ENCODE peak calls at places on chromosome 9, in four cellular contexts. G is left lung; V is keratinocyte; W is effector memory CD4-positive, alpha-beta T cell. R is an unnamed sample.
A peak's percentile ranks its signal among the peaks of the same experiment; 100 is the strongest.

GRCh38 chr9:15308511-15308910 is 1.5 kb upstream of the TTC39B start:
- DNase-seq in G (no peak), V (peak; percentile 60), W (no peak), R (no peak)

GRCh38 chr9:97710356-97711222 is 13.4 kb upstream of the XPA start:
- DNase-seq in G (no peak), V (no peak), W (peak; percentile 32), R (peak; percentile 21)

GRCh38 chr9:131140550-131140949 is 15.2 kb downstream of the NUP214 start:
- DNase-seq in G (no peak), V (no peak), W (no peak), R (no peak)

GRCh38 chr9:79575560-79575959 is 3.8 kb downstream of the TLE4 start:
- DNase-seq in G (no peak), V (no peak), W (no peak), R (no peak)

GRCh38 chr9:83433841-83434240 is 104.4 kb downstream of the FRMD3 start:
- DNase-seq in G (no peak), V (no peak), W (no peak), R (no peak)

GRCh38 chr9:112884721-112885120 is 6.0 kb downstream of the SLC46A2 start:
- DNase-seq in G (no peak), V (no peak), W (no peak), R (no peak)

GRCh38 chr9:106846847-106847246 is 16.1 kb upstream of the ZNF462 start:
- DNase-seq in G (no peak), V (peak; percentile 65), W (no peak), R (no peak)

GRCh38 chr9:127065592-127065991 is 56.8 kb downstream of the ANGPTL2 start:
- DNase-seq in G (no peak), V (no peak), W (no peak), R (no peak)

GRCh38 chr9:116098476-116098875 is 55.1 kb upstream of the PAPPA start:
- DNase-seq in G (no peak), V (no peak), W (no peak), R (no peak)

GRCh38 chr9:134099123-134099761 is 31.4 kb upstream of the BRD3 start:
- DNase-seq in G (no peak), V (peak; percentile 53), W (peak; percentile 34), R (no peak)

GRCh38 chr9:4662989-4663792 is 1.1 kb downstream of the PLPP6 start:
- DNase-seq in G (no peak), V (no peak), W (no peak), R (no peak)

GRCh38 chr9:97572196-97572891 is 60.8 kb downstream of the TSTD2 start:
- DNase-seq in G (no peak), V (no peak), W (no peak), R (no peak)

GRCh38 chr9:133199648-133200321 is 9.3 kb downstream of the OBP2B start:
- DNase-seq in G (no peak), V (no peak), W (peak; percentile 11), R (peak; percentile 22)

GRCh38 chr9:36503172-36504153 is 69.2 kb upstream of the MELK start:
- DNase-seq in G (no peak), V (no peak), W (no peak), R (no peak)

GRCh38 chr9:125754096-125754495 is 6.9 kb downstream of the PBX3 start:
- DNase-seq in G (no peak), V (no peak), W (no peak), R (no peak)

GRCh38 chr9:99303177-99303576 is 81.1 kb downstream of the SEC61B start:
- DNase-seq in G (no peak), V (no peak), W (no peak), R (no peak)

GRCh38 chr9:106862115-106862945 is 636 bp upstream of the ZNF462 start:
- DNase-seq in G (peak; percentile 72), V (no peak), W (no peak), R (no peak)

GRCh38 chr9:89929721-89930480 is 325.1 kb downstream of the GADD45G start:
- DNase-seq in G (no peak), V (no peak), W (no peak), R (no peak)

GRCh38 chr9:123329329-123329955 is 26.6 kb upstream of the CRB2 start:
- DNase-seq in G (no peak), V (no peak), W (no peak), R (peak; percentile 39)

GRCh38 chr9:227882-228281 is 13.2 kb downstream of the DOCK8 start:
- DNase-seq in G (no peak), V (no peak), W (no peak), R (no peak)

GRCh38 chr9:108972626-108973209 is 38.5 kb downstream of the ABITRAM start:
- DNase-seq in G (no peak), V (no peak), W (no peak), R (no peak)

GRCh38 chr9:124333180-124333579 is 75.4 kb downstream of the NEK6 start:
- DNase-seq in G (no peak), V (no peak), W (no peak), R (no peak)

GRCh38 chr9:134443169-134444039 is 117.1 kb downstream of the RXRA start:
- DNase-seq in G (peak; percentile 97), V (peak; percentile 89), W (peak; percentile 80), R (peak; percentile 84)

GRCh38 chr9:99368341-99369326 is 146.6 kb downstream of the SEC61B start:
- DNase-seq in G (no peak), V (no peak), W (no peak), R (no peak)

GRCh38 chr9:32427111-32427873 is 42.8 kb downstream of the ACO1 start:
- DNase-seq in G (no peak), V (no peak), W (no peak), R (peak; percentile 62)

GRCh38 chr9:134171316-134172197 is 7.2 kb upstream of the RNU6ATAC start:
- DNase-seq in G (no peak), V (no peak), W (no peak), R (no peak)

GRCh38 chr9:97889941-97890557 is 32.3 kb downstream of the TRMO start:
- DNase-seq in G (peak; percentile 83), V (no peak), W (peak; percentile 48), R (no peak)

GRCh38 chr9:118554987-118555386 is 814.2 kb downstream of the BRINP1 start:
- DNase-seq in G (no peak), V (no peak), W (no peak), R (no peak)

GRCh38 chr9:33651125-33651524 is 127.1 kb downstream of the ANKRD18B start:
- DNase-seq in G (no peak), V (no peak), W (no peak), R (no peak)

GRCh38 chr9:9257999-9258398 is 1354.8 kb downstream of the PTPRD start:
- DNase-seq in G (no peak), V (no peak), W (no peak), R (no peak)

GRCh38 chr9:89430995-89431394 is 66.9 kb downstream of the SEMA4D start:
- DNase-seq in G (no peak), V (no peak), W (no peak), R (no peak)

GRCh38 chr9:14214693-14215092 is 99.2 kb downstream of the NFIB start:
- DNase-seq in G (no peak), V (no peak), W (no peak), R (no peak)
- H3K4me1 ChIP-seq in G (peaks cover 11% of the 10 kb centered on the region), V (peaks cover 45% of the 10 kb centered on the region), W (no peaks in the 10 kb centered on the region), R (peaks cover 49% of the 10 kb centered on the region)

DNA sequence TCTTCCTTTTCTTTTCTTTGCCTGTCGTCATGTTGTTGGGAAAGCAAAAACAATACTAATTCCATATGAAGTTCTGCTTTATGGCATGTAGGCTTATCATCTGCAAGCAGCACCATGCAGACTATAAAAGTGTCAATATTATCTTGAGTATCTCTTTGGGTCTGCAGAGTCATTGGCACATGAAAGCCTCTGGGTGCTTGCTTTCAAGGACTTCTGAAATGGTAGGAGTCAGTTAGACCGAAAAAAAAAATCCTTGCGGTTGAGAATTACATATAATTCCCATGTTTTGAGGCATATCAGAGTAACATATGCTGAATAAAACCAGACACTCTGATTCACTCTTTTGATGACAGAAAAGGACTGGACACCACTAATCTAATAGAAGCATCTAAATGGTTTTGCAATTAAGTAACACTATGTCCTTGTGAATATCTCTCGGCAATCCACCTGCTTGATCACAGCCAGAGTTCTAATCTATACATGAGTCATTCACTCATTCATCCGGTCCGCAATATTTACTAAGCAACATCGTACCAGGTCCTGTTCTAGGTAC is 44.4 kb downstream of the GNAQ start:
- DNase-seq in G (no peak), V (no peak), W (no peak), R (no peak)
- H3K4me3 ChIP-seq in G (no peak overlapping the region), V (no peak overlapping the region), W (no peak overlapping the region), R (no peak overlapping the region)

DNA sequence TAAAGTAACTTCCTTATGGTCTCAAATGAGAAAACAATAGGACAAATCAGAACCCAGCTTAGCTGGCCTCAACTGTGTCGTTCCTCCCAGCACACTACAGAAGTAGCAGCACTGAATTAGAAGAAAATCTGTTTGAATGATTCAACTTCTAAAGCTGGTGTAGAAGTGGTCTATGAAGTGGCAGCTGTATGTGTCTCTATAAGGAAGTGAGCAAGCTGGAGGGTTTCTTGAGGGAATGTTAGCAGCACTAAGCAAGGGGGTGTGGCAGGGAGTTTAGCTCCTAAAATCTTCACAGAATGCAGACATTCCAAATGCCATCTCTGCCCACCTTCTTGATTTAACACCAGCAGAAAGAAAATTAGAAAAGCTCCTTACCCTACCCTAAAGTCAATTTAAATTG is 4.1 kb downstream of the KLF9 start:
- DNase-seq in G (no peak), V (no peak), W (no peak), R (no peak)
- H3K4me1 ChIP-seq in G (peaks cover 49% of the 10 kb centered on the region), V (peaks cover 20% of the 10 kb centered on the region), W (peaks cover 38% of the 10 kb centered on the region), R (peaks cover 49% of the 10 kb centered on the region)

GRCh38 chr9:136329211-136329627 is 1.9 kb downstream of the GPSM1 start:
- DNase-seq in G (peak; percentile 72), V (no peak), W (no peak), R (peak; percentile 77)
- H3K4me3 ChIP-seq in G (peak overlapping the region; percentile 54), V (no peak overlapping the region), W (no peak overlapping the region), R (no peak overlapping the region)

DNA sequence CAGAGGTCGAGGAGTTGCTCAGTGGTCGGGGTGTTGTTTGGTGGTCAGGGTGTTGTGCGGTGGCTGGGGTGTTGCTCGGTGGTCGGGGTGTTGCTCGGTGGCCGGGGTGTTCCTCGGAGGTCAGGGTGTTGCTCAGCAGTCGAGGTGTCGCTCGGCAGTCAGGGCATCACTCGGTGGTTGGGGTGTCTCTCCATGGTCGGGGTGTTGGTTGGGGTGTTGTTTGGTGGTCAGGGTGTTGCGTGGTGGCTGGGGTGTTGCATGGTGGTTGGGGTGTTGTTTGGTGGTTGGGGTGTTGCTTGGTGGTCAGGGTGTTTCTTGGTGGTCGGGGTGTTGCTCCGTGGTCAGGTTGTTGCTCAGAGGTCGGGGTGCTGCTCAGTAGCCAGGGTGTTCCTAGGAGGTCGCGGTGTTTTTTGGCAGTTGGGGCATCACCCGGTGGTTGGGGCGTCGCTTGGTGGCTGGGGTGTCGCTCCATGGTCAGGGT is 11.0 kb upstream of the GPSM1 start:
- DNase-seq in G (peak; percentile 71), V (no peak), W (no peak), R (peak; percentile 11)
- H3K4me1 ChIP-seq in G (no peaks in the 10 kb centered on the region), V (peaks cover 4% of the 10 kb centered on the region), W (peaks cover 3% of the 10 kb centered on the region), R (no peaks in the 10 kb centered on the region)

GRCh38 chr9:135904121-135904520 is 3.2 kb downstream of the CAMSAP1 start:
- DNase-seq in G (peak; percentile 22), V (no peak), W (no peak), R (no peak)
- H3K4me3 ChIP-seq in G (no peak overlapping the region), V (no peak overlapping the region), W (no peak overlapping the region), R (no peak overlapping the region)

GRCh38 chr9:130039504-130040147 is 3.4 kb downstream of the FNBP1 start:
- DNase-seq in G (no peak), V (no peak), W (no peak), R (no peak)
- H3K4me1 ChIP-seq in G (peaks cover 18% of the 10 kb centered on the region), V (no peaks in the 10 kb centered on the region), W (peaks cover 56% of the 10 kb centered on the region), R (peaks cover 13% of the 10 kb centered on the region)

GRCh38 chr9:35277171-35277520 is 115.3 kb downstream of the UNC13B start:
- DNase-seq in G (no peak), V (no peak), W (no peak), R (no peak)
- H3K4me3 ChIP-seq in G (no peak overlapping the region), V (no peak overlapping the region), W (no peak overlapping the region), R (no peak overlapping the region)

R was measured in pancreas.